ENCODE peak calls at places on chromosome 22, in ten cellular contexts. D is left ventricle myocardium inferior; O is PC-3; M is cardiac muscle cell; L is esophagus squamous epithelium; R is right lobe of liver; X is SJSA1; W is naive thymus-derived CD4-positive, alpha-beta T cell; T is heart left ventricle; C is vagina. F is an unnamed sample.
A peak's percentile ranks its signal among the peaks of the same experiment; 100 is the strongest.

GRCh38 chr22:22576244-22576988 is 17.4 kb upstream of the PRAME start:
- DNase-seq in D (peak; percentile 55), O (peak; percentile 64), M (no peak), L (no peak), R (peak; percentile 69), X (peak; percentile 55), W (no peak), T (peak; percentile 36), C (no peak), F (no peak)

GRCh38 chr22:17924735-17925727 is 99.3 kb downstream of the MICAL3 start:
- DNase-seq in D (no peak), O (peak; percentile 43), M (no peak), L (no peak), R (no peak), X (no peak), W (no peak), T (no peak), C (no peak), F (no peak)

GRCh38 chr22:40177738-40178416 is at the start of gene TNRC6B:
- DNase-seq in D (peak; percentile 31), O (peak; percentile 89), M (peak; percentile 95), L (peak; percentile 65), R (no peak), X (peak; percentile 83), W (peak; percentile 95), T (peak; percentile 89), C (peak; percentile 95), F (peak; percentile 84)

GRCh38 chr22:32473388-32473952 is 1.1 kb upstream of the FBXO7 start:
- DNase-seq in D (no peak), O (peak; percentile 71), M (peak; percentile 73), L (no peak), R (peak; percentile 56), X (no peak), W (peak; percentile 59), T (no peak), C (no peak), F (peak; percentile 49)

GRCh38 chr22:27990879-27991278 is 71.8 kb upstream of the PITPNB start:
- DNase-seq in D (peak; percentile 81), O (peak; percentile 6), M (peak; percentile 61), L (no peak), R (peak; percentile 86), X (peak; percentile 46), W (no peak), T (peak; percentile 66), C (no peak), F (no peak)

GRCh38 chr22:18968011-18968749 is 32.1 kb upstream of the PRODH start:
- DNase-seq in D (no peak), O (peak; percentile 3), M (peak; percentile 85), L (no peak), R (peak; percentile 61), X (no peak), W (no peak), T (peak; percentile 27), C (no peak), F (no peak)

GRCh38 chr22:43618517-43618916 is 193.6 kb downstream of the EFCAB6 start:
- DNase-seq in D (no peak), O (no peak), M (no peak), L (no peak), R (no peak), X (no peak), W (no peak), T (no peak), C (no peak), F (no peak)

GRCh38 chr22:29154364-29155048 is 51.2 kb upstream of the EMID1 start:
- DNase-seq in D (peak; percentile 73), O (peak; percentile 64), M (peak; percentile 84), L (no peak), R (peak; percentile 87), X (peak; percentile 82), W (peak; percentile 21), T (peak; percentile 76), C (peak; percentile 67), F (peak; percentile 45)

GRCh38 chr22:17264321-17265052 is 45.3 kb upstream of the ADA2 start:
- DNase-seq in D (peak; percentile 30), O (no peak), M (peak; percentile 77), L (no peak), R (no peak), X (no peak), W (no peak), T (peak; percentile 57), C (no peak), F (no peak)

GRCh38 chr22:44392446-44392921 is 79.7 kb upstream of the SHISAL1 start:
- DNase-seq in D (peak; percentile 2), O (peak; percentile 69), M (no peak), L (no peak), R (peak; percentile 23), X (peak; percentile 35), W (no peak), T (no peak), C (no peak), F (no peak)

GRCh38 chr22:49780281-49780991 is 47.2 kb downstream of the BRD1 start:
- DNase-seq in D (peak; percentile 14), O (no peak), M (no peak), L (no peak), R (no peak), X (no peak), W (no peak), T (no peak), C (no peak), F (no peak)

GRCh38 chr22:41799486-41800347 is 762 bp upstream of the CCDC134 start:
- DNase-seq in D (peak; percentile 34), O (no peak), M (peak; percentile 15), L (no peak), R (peak; percentile 63), X (no peak), W (no peak), T (peak; percentile 25), C (no peak), F (no peak)

GRCh38 chr22:25525376-25525775 is 39.1 kb upstream of the GRK3 start:
- DNase-seq in D (no peak), O (no peak), M (no peak), L (no peak), R (no peak), X (no peak), W (no peak), T (no peak), C (no peak), F (no peak)

GRCh38 chr22:50219800-50220602 is 19.2 kb downstream of the SELENOO start:
- DNase-seq in D (no peak), O (no peak), M (no peak), L (no peak), R (no peak), X (no peak), W (no peak), T (no peak), C (no peak), F (no peak)

GRCh38 chr22:39534591-39535301 is 2.2 kb upstream of the RPS19BP1 start:
- DNase-seq in D (peak; percentile 85), O (peak; percentile 71), M (peak; percentile 87), L (no peak), R (peak; percentile 85), X (peak; percentile 86), W (peak; percentile 71), T (peak; percentile 76), C (no peak), F (peak; percentile 74)

GRCh38 chr22:42282943-42283287 is 12.5 kb upstream of the TCF20 start:
- DNase-seq in D (no peak), O (no peak), M (no peak), L (no peak), R (no peak), X (no peak), W (no peak), T (no peak), C (no peak), F (no peak)

DNA sequence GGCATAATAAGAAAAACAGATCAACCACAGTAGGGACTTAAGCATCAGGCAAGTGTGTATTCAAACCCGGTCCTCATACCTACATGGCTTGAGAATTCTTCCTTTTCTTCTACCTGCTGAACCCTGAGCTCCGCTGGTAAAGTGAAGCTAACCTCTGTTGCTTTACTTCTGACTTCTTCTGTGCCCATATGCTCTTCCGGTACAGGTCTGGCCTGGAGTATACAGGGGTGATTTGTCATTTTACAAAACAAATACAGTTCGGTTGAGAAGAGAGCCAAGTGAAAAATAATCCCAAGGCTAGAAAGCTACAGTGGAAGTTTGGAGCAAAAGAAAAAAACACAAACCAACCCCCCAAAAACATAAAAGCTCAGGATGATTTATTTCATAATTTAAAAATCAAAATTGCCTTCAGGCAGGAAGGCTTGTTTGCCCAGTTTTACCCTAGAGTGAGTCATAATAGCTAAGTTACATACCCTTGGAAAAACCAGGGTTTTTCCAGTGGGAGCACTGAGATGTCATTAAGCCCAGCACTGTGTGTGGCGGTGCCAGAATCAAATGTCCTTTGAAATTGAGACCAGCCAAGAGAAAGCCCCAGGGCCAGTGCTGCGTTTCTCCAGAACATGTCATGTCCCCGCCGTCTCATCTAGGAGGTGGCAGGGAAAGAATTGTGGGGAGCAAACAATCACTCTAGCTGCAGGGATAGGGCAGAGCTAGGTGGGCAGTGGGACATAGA is 305.5 kb upstream of the ISX start:
- DNase-seq in D (no peak), O (no peak), M (no peak), L (no peak), R (no peak), X (no peak), W (no peak), T (no peak), C (no peak), F (no peak)
- H3K27ac ChIP-seq in D (no peak overlapping the region), O (no peak overlapping the region), M (no peak overlapping the region), L (no peak overlapping the region), R (no peak overlapping the region), X (no peak overlapping the region), W (no peak overlapping the region), T (no peak overlapping the region), C (no peak overlapping the region), F (no peak overlapping the region)

GRCh38 chr22:36329217-36330078 is 58.3 kb downstream of the MYH9 start:
- DNase-seq in D (peak; percentile 57), O (peak; percentile 95), M (peak; percentile 96), L (no peak), R (no peak), X (peak; percentile 99), W (peak; percentile 72), T (no peak), C (no peak), F (peak; percentile 77)
- H3K4me1 ChIP-seq in D (peaks cover 100% of the 10 kb centered on the region), O (peaks cover 64% of the 10 kb centered on the region), M (peaks cover 81% of the 10 kb centered on the region), L (peaks cover 94% of the 10 kb centered on the region), R (peaks cover 54% of the 10 kb centered on the region), X (peaks cover 98% of the 10 kb centered on the region), W (peaks cover 67% of the 10 kb centered on the region), T (peaks cover 100% of the 10 kb centered on the region), C (peaks cover 99% of the 10 kb centered on the region), F (peaks cover 70% of the 10 kb centered on the region)

DNA sequence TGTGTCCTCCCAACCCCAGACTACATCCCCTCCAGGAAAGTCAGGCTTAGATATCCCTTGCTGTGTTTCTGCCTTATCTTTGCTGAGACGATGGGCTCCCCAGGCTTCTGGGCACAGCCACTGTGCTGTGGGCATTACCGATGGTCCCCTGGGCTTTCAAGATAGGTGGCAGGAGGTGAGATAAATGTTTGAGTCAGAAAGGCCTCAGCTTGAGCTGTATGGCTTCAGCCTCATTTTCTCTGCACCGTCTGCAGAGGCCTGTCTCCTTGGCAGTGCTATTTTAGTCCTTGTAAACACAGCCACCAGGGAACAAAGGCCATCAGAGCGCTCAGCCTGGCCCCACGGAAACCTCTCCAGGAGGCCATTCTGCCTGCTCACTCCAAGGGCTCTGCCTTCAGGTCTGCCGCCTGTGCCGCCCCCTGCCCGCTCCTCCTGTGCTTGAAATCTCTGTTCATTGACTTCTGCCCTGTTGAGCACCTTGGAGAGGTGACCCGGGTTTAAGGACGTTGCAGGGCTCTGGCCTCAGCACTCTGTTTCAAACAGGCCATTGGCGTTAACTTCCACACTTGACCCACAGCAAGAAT is 1424.9 kb downstream of the TBC1D22A start:
- DNase-seq in D (no peak), O (no peak), M (peak; percentile 11), L (no peak), R (no peak), X (peak; percentile 35), W (no peak), T (no peak), C (no peak), F (no peak)
- H3K4me3 ChIP-seq in D (no peak overlapping the region), O (no peak overlapping the region), M (no peak overlapping the region), L (no peak overlapping the region), R (no peak overlapping the region), X (no peak overlapping the region), W (no peak overlapping the region), T (no peak overlapping the region), C (no peak overlapping the region), F (no peak overlapping the region)

GRCh38 chr22:37904572-37905533 is 1.2 kb upstream of the MICALL1 start:
- DNase-seq in D (peak; percentile 29), O (peak; percentile 89), M (peak; percentile 10), L (no peak), R (peak; percentile 89), X (peak; percentile 98), W (no peak), T (no peak), C (peak; percentile 94), F (no peak)
- H3K27ac ChIP-seq in D (peak overlapping the region; percentile 91), O (peak overlapping the region; percentile 98), M (no peak overlapping the region), L (peak overlapping the region; percentile 91), R (peak overlapping the region; percentile 57), X (peak overlapping the region; percentile 99), W (peak overlapping the region; percentile 64), T (peak overlapping the region; percentile 81), C (peak overlapping the region; percentile 96), F (peak overlapping the region; percentile 54)

F was measured in CD8-positive, alpha-beta memory T cell.